ENCODE peak calls at places on chromosome 11, in nine cellular contexts. One of them, this sample, is unnamed.

GRCh38 chr11:127445476-127445875 is 444.9 kb upstream of the KIRREL3 start:
- DNase-seq in fibroblast of pulmonary artery: no peak
- DNase-seq in left lung: no peak
- DNase-seq in lower leg skin: no peak
- DNase-seq in HFF-Myc: no peak
- DNase-seq in mesothelial cell of epicardium: no peak
- DNase-seq in Calu3: no peak
- DNase-seq in type B pancreatic cell: no peak
- DNase-seq in mucosa of descending colon: no peak
- DNase-seq in this sample: no peak

GRCh38 chr11:9138612-9139579 is 47.5 kb upstream of the SCUBE2 start:
- DNase-seq in fibroblast of pulmonary artery: peak; percentile 90
- DNase-seq in left lung: no peak
- DNase-seq in lower leg skin: peak; percentile 52
- DNase-seq in HFF-Myc: peak; percentile 91
- DNase-seq in mesothelial cell of epicardium: no peak
- DNase-seq in Calu3: peak; percentile 63
- DNase-seq in type B pancreatic cell: no peak
- DNase-seq in mucosa of descending colon: no peak
- DNase-seq in this sample: no peak

GRCh38 chr11:2923446-2924375 is 5.5 kb downstream of the PHLDA2 start:
- DNase-seq in fibroblast of pulmonary artery: no peak
- DNase-seq in left lung: peak; percentile 76
- DNase-seq in lower leg skin: no peak
- DNase-seq in HFF-Myc: no peak
- DNase-seq in mesothelial cell of epicardium: no peak
- DNase-seq in Calu3: no peak
- DNase-seq in type B pancreatic cell: no peak
- DNase-seq in mucosa of descending colon: peak; percentile 54
- DNase-seq in this sample: no peak

GRCh38 chr11:74004694-74005615 is 3.9 kb downstream of the UCP3 start:
- DNase-seq in fibroblast of pulmonary artery: no peak
- DNase-seq in left lung: no peak
- DNase-seq in lower leg skin: no peak
- DNase-seq in HFF-Myc: no peak
- DNase-seq in mesothelial cell of epicardium: no peak
- DNase-seq in Calu3: no peak
- DNase-seq in type B pancreatic cell: no peak
- DNase-seq in mucosa of descending colon: no peak
- DNase-seq in this sample: peak; percentile 70

GRCh38 chr11:50174975-50175374 is 142.3 kb downstream of the OR4C45 start:
- DNase-seq in fibroblast of pulmonary artery: no peak
- DNase-seq in left lung: no peak
- DNase-seq in lower leg skin: no peak
- DNase-seq in HFF-Myc: no peak
- DNase-seq in mesothelial cell of epicardium: no peak
- DNase-seq in Calu3: no peak
- DNase-seq in type B pancreatic cell: no peak
- DNase-seq in mucosa of descending colon: no peak
- DNase-seq in this sample: no peak

GRCh38 chr11:134578807-134579708 is 167.0 kb upstream of the B3GAT1 start:
- DNase-seq in fibroblast of pulmonary artery: no peak
- DNase-seq in left lung: no peak
- DNase-seq in lower leg skin: peak; percentile 11
- DNase-seq in HFF-Myc: no peak
- DNase-seq in mesothelial cell of epicardium: no peak
- DNase-seq in Calu3: peak; percentile 22
- DNase-seq in type B pancreatic cell: no peak
- DNase-seq in mucosa of descending colon: peak; percentile 54
- DNase-seq in this sample: no peak

GRCh38 chr11:75429902-75430691 is 2.9 kb downstream of the KLHL35 start:
- DNase-seq in fibroblast of pulmonary artery: peak; percentile 70
- DNase-seq in left lung: peak; percentile 88
- DNase-seq in lower leg skin: no peak
- DNase-seq in HFF-Myc: no peak
- DNase-seq in mesothelial cell of epicardium: peak; percentile 53
- DNase-seq in Calu3: peak; percentile 66
- DNase-seq in type B pancreatic cell: peak; percentile 84
- DNase-seq in mucosa of descending colon: peak; percentile 84
- DNase-seq in this sample: peak; percentile 58

GRCh38 chr11:1842149-1843097 is 3.6 kb downstream of the TNNI2 start:
- DNase-seq in fibroblast of pulmonary artery: no peak
- DNase-seq in left lung: peak; percentile 74
- DNase-seq in lower leg skin: no peak
- DNase-seq in HFF-Myc: no peak
- DNase-seq in mesothelial cell of epicardium: no peak
- DNase-seq in Calu3: peak; percentile 88
- DNase-seq in type B pancreatic cell: no peak
- DNase-seq in mucosa of descending colon: peak; percentile 24
- DNase-seq in this sample: no peak

GRCh38 chr11:131841028-131841427 is 470.6 kb downstream of the NTM start:
- DNase-seq in fibroblast of pulmonary artery: peak; percentile 28
- DNase-seq in left lung: no peak
- DNase-seq in lower leg skin: no peak
- DNase-seq in HFF-Myc: no peak
- DNase-seq in mesothelial cell of epicardium: no peak
- DNase-seq in Calu3: no peak
- DNase-seq in type B pancreatic cell: no peak
- DNase-seq in mucosa of descending colon: no peak
- DNase-seq in this sample: no peak

GRCh38 chr11:61378713-61379313 is 13.6 kb upstream of the TMEM216 start:
- DNase-seq in fibroblast of pulmonary artery: peak; percentile 97
- DNase-seq in left lung: no peak
- DNase-seq in lower leg skin: peak; percentile 67
- DNase-seq in HFF-Myc: peak; percentile 59
- DNase-seq in mesothelial cell of epicardium: no peak
- DNase-seq in Calu3: no peak
- DNase-seq in type B pancreatic cell: no peak
- DNase-seq in mucosa of descending colon: no peak
- DNase-seq in this sample: no peak

GRCh38 chr11:11816511-11817319 is 25.1 kb upstream of the USP47 start:
- DNase-seq in fibroblast of pulmonary artery: peak; percentile 81
- DNase-seq in left lung: no peak
- DNase-seq in lower leg skin: no peak
- DNase-seq in HFF-Myc: no peak
- DNase-seq in mesothelial cell of epicardium: no peak
- DNase-seq in Calu3: no peak
- DNase-seq in type B pancreatic cell: no peak
- DNase-seq in mucosa of descending colon: no peak
- DNase-seq in this sample: no peak

GRCh38 chr11:75035911-75036536 is 47.3 kb downstream of the NEU3 start:
- DNase-seq in fibroblast of pulmonary artery: no peak
- DNase-seq in left lung: no peak
- DNase-seq in lower leg skin: no peak
- DNase-seq in HFF-Myc: no peak
- DNase-seq in mesothelial cell of epicardium: no peak
- DNase-seq in Calu3: peak; percentile 60
- DNase-seq in type B pancreatic cell: no peak
- DNase-seq in mucosa of descending colon: no peak
- DNase-seq in this sample: no peak

GRCh38 chr11:87037450-87038234 is at the start of gene TMEM135:
- DNase-seq in fibroblast of pulmonary artery: peak; percentile 93
- DNase-seq in left lung: peak; percentile 98
- DNase-seq in lower leg skin: peak; percentile 91
- DNase-seq in HFF-Myc: peak; percentile 75
- DNase-seq in mesothelial cell of epicardium: peak; percentile 74
- DNase-seq in Calu3: peak; percentile 91
- DNase-seq in type B pancreatic cell: peak; percentile 94
- DNase-seq in mucosa of descending colon: peak; percentile 99
- DNase-seq in this sample: peak; percentile 96

GRCh38 chr11:11620966-11621880 is 582 bp downstream of the GALNT18 start:
- DNase-seq in fibroblast of pulmonary artery: no peak
- DNase-seq in left lung: peak; percentile 79
- DNase-seq in lower leg skin: no peak
- DNase-seq in HFF-Myc: no peak
- DNase-seq in mesothelial cell of epicardium: no peak
- DNase-seq in Calu3: peak; percentile 35
- DNase-seq in type B pancreatic cell: no peak
- DNase-seq in mucosa of descending colon: peak; percentile 46
- DNase-seq in this sample: peak; percentile 26

GRCh38 chr11:79610139-79610538 is 169.3 kb upstream of the TENM4 start:
- DNase-seq in fibroblast of pulmonary artery: no peak
- DNase-seq in left lung: no peak
- DNase-seq in lower leg skin: no peak
- DNase-seq in HFF-Myc: no peak
- DNase-seq in mesothelial cell of epicardium: no peak
- DNase-seq in Calu3: no peak
- DNase-seq in type B pancreatic cell: no peak
- DNase-seq in mucosa of descending colon: no peak
- DNase-seq in this sample: no peak

GRCh38 chr11:79615425-79615824 is 174.6 kb upstream of the TENM4 start:
- DNase-seq in fibroblast of pulmonary artery: no peak
- DNase-seq in left lung: no peak
- DNase-seq in lower leg skin: no peak
- DNase-seq in HFF-Myc: no peak
- DNase-seq in mesothelial cell of epicardium: no peak
- DNase-seq in Calu3: no peak
- DNase-seq in type B pancreatic cell: no peak
- DNase-seq in mucosa of descending colon: no peak
- DNase-seq in this sample: no peak

GRCh38 chr11:79616392-79616831 is 175.6 kb upstream of the TENM4 start:
- DNase-seq in fibroblast of pulmonary artery: no peak
- DNase-seq in left lung: no peak
- DNase-seq in lower leg skin: no peak
- DNase-seq in HFF-Myc: no peak
- DNase-seq in mesothelial cell of epicardium: no peak
- DNase-seq in Calu3: no peak
- DNase-seq in type B pancreatic cell: no peak
- DNase-seq in mucosa of descending colon: no peak
- DNase-seq in this sample: no peak

GRCh38 chr11:79609511-79609910 is 168.7 kb upstream of the TENM4 start:
- DNase-seq in fibroblast of pulmonary artery: no peak
- DNase-seq in left lung: no peak
- DNase-seq in lower leg skin: no peak
- DNase-seq in HFF-Myc: no peak
- DNase-seq in mesothelial cell of epicardium: no peak
- DNase-seq in Calu3: no peak
- DNase-seq in type B pancreatic cell: no peak
- DNase-seq in mucosa of descending colon: no peak
- DNase-seq in this sample: no peak

DNA sequence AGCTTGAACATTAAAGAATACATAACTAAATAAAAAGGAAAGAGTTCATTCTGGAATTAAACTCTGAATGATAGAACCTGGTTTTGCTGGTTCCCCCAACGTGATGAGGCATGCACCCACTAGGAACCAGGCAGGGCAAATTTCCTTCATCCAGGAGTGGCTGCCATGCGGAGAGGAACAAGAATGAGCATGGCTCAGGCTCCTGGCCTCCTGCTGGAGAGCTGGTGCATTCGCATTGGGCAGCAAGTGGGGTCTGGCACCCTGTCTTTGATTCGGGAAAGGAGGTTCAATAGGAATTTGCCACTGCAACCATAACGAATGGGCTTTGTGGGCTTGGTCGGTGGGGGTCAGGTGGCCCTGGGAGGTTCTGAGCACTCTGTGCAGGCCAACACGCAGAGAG is 169.8 kb upstream of the TENM4 start:
- DNase-seq in fibroblast of pulmonary artery: no peak
- DNase-seq in left lung: no peak
- DNase-seq in lower leg skin: no peak
- DNase-seq in HFF-Myc: no peak
- DNase-seq in mesothelial cell of epicardium: no peak
- DNase-seq in Calu3: no peak
- DNase-seq in type B pancreatic cell: no peak
- DNase-seq in mucosa of descending colon: no peak
- DNase-seq in this sample: no peak
- TF ChIP-seq CTCF in fibroblast of pulmonary artery: no peak
- TF ChIP-seq CTCF in left lung: no peak
- TF ChIP-seq CTCF in lower leg skin: no peak
- TF ChIP-seq CTCF in HFF-Myc: no peak
- TF ChIP-seq CTCF in mesothelial cell of epicardium: no peak
- TF ChIP-seq CTCF in Calu3: no peak
- TF ChIP-seq CTCF in type B pancreatic cell: peak; percentile 45
- TF ChIP-seq CTCF in mucosa of descending colon: no peak
- TF ChIP-seq CTCF in this sample: no peak

DNA sequence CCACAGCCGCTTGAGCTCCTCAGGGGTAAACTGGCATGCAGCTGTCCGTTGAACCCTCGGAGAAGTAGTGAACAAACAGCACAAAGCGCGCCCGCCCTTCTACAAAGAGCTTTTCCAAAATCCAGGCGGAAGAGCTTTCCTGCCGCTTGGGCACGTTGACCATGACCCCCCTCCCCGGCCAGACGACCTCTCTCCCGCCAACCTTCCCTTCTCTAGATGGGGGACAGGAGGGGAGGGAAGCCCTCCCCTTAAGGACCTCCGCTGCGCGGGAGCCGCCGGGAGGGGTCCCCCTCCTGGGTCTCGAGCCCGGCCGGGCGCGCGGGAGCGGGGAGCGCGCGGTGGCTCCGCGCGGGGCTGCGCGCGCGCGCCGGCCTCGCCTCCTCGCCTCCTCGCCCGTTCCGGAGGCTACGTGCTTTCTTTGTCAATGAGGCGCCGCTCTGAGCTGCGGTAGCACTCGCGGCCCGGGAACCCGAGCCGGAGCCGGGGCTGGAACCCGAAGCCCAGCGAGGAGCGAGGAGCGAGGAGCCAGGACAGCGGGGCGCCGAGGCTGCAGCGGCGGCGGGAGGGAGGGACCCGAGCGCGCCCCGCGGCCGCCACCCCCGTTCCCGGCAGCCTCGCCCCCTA is 118.6 kb downstream of the HIPK3 start:
- DNase-seq in fibroblast of pulmonary artery: peak; percentile 31
- DNase-seq in left lung: peak; percentile 55
- DNase-seq in lower leg skin: no peak
- DNase-seq in HFF-Myc: no peak
- DNase-seq in mesothelial cell of epicardium: no peak
- DNase-seq in Calu3: peak; percentile 34
- DNase-seq in type B pancreatic cell: no peak
- DNase-seq in mucosa of descending colon: no peak
- DNase-seq in this sample: no peak
- TF ChIP-seq CTCF in fibroblast of pulmonary artery: no peak
- TF ChIP-seq CTCF in left lung: no peak
- TF ChIP-seq CTCF in lower leg skin: no peak
- TF ChIP-seq CTCF in HFF-Myc: no peak
- TF ChIP-seq CTCF in mesothelial cell of epicardium: no peak
- TF ChIP-seq CTCF in Calu3: no peak
- TF ChIP-seq CTCF in type B pancreatic cell: no peak
- TF ChIP-seq CTCF in mucosa of descending colon: no peak
- TF ChIP-seq CTCF in this sample: no peak

DNA sequence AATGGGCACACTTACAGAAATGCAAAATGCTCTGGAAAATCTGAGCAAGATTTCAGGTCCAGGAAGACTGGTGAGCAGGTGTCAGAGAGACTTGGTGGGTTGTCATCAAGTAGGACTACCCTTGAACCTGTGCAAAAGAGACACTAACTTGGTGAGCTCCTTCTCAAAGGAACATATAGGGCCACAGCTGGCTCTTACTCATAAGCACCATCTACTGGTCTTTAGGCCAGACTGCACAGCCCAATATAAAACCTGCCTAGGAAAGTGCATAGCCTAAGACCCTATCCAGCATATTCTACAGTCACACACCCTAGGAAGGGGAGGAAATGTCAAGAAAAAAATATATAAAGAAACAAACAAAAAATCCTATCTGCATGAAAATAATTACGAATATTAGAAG is 18.2 kb upstream of the OR10W1 start:
- DNase-seq in fibroblast of pulmonary artery: peak; percentile 49
- DNase-seq in left lung: no peak
- DNase-seq in lower leg skin: no peak
- DNase-seq in HFF-Myc: no peak
- DNase-seq in mesothelial cell of epicardium: no peak
- DNase-seq in Calu3: peak; percentile 38
- DNase-seq in type B pancreatic cell: no peak
- DNase-seq in mucosa of descending colon: no peak
- DNase-seq in this sample: no peak
- TF ChIP-seq CTCF in fibroblast of pulmonary artery: peak; percentile 71
- TF ChIP-seq CTCF in left lung: peak; percentile 25
- TF ChIP-seq CTCF in lower leg skin: no peak
- TF ChIP-seq CTCF in HFF-Myc: peak; percentile 22
- TF ChIP-seq CTCF in mesothelial cell of epicardium: no peak
- TF ChIP-seq CTCF in Calu3: peak; percentile 31
- TF ChIP-seq CTCF in type B pancreatic cell: peak; percentile 63
- TF ChIP-seq CTCF in mucosa of descending colon: peak; percentile 53
- TF ChIP-seq CTCF in this sample: no peak

GRCh38 chr11:14623036-14623435 is 20.6 kb upstream of the PDE3B start:
- DNase-seq in fibroblast of pulmonary artery: no peak
- DNase-seq in left lung: no peak
- DNase-seq in lower leg skin: no peak
- DNase-seq in HFF-Myc: no peak
- DNase-seq in mesothelial cell of epicardium: no peak
- DNase-seq in Calu3: no peak
- DNase-seq in type B pancreatic cell: no peak
- DNase-seq in mucosa of descending colon: no peak
- DNase-seq in this sample: no peak
- TF ChIP-seq CTCF in fibroblast of pulmonary artery: no peak
- TF ChIP-seq CTCF in left lung: no peak
- TF ChIP-seq CTCF in lower leg skin: no peak
- TF ChIP-seq CTCF in HFF-Myc: no peak
- TF ChIP-seq CTCF in mesothelial cell of epicardium: no peak
- TF ChIP-seq CTCF in Calu3: no peak
- TF ChIP-seq CTCF in type B pancreatic cell: no peak
- TF ChIP-seq CTCF in mucosa of descending colon: no peak
- TF ChIP-seq CTCF in this sample: no peak

This sample was measured in natural killer cell.